ENCODE peak calls at places on chromosomes 2 and 18, in four cellular contexts. One of them, this sample, is unnamed.

GRCh38 chr2:15656090-15656489 is 64.4 kb downstream of the DDX1 start:
- DNase-seq in ovary: no peak
- DNase-seq in left ventricle myocardium superior: no peak
- DNase-seq in stimulated activated CD4-positive, alpha-beta T cell treated with anti-CD3 and anti-CD28 coated beads, Interleukin-15, amount 100 ng/mL, for 1 hour: no peak
- DNase-seq in this sample: no peak

GRCh38 chr2:68857855-68858456 is 13.2 kb downstream of the BMP10 start:
- DNase-seq in ovary: no peak
- DNase-seq in left ventricle myocardium superior: no peak
- DNase-seq in stimulated activated CD4-positive, alpha-beta T cell treated with anti-CD3 and anti-CD28 coated beads, Interleukin-15, amount 100 ng/mL, for 1 hour: no peak
- DNase-seq in this sample: no peak

GRCh38 chr2:120343433-120344105 is 2.4 kb upstream of the INHBB start:
- DNase-seq in ovary: peak; percentile 84
- DNase-seq in left ventricle myocardium superior: peak; percentile 90
- DNase-seq in stimulated activated CD4-positive, alpha-beta T cell treated with anti-CD3 and anti-CD28 coated beads, Interleukin-15, amount 100 ng/mL, for 1 hour: peak; percentile 16
- DNase-seq in this sample: peak; percentile 78

GRCh38 chr2:84705858-84706257 is 175.0 kb downstream of the TRABD2A start:
- DNase-seq in ovary: no peak
- DNase-seq in left ventricle myocardium superior: no peak
- DNase-seq in stimulated activated CD4-positive, alpha-beta T cell treated with anti-CD3 and anti-CD28 coated beads, Interleukin-15, amount 100 ng/mL, for 1 hour: no peak
- DNase-seq in this sample: no peak

GRCh38 chr2:99910903-99911302 is 231.5 kb downstream of the AFF3 start:
- DNase-seq in ovary: no peak
- DNase-seq in left ventricle myocardium superior: no peak
- DNase-seq in stimulated activated CD4-positive, alpha-beta T cell treated with anti-CD3 and anti-CD28 coated beads, Interleukin-15, amount 100 ng/mL, for 1 hour: no peak
- DNase-seq in this sample: no peak

GRCh38 chr2:184524551-184525382 is 73.6 kb upstream of the ZNF804A start:
- DNase-seq in ovary: no peak
- DNase-seq in left ventricle myocardium superior: no peak
- DNase-seq in stimulated activated CD4-positive, alpha-beta T cell treated with anti-CD3 and anti-CD28 coated beads, Interleukin-15, amount 100 ng/mL, for 1 hour: no peak
- DNase-seq in this sample: no peak

GRCh38 chr18:48840491-48840877 is 110.3 kb downstream of the SMAD7 start:
- DNase-seq in ovary: peak; percentile 10
- DNase-seq in left ventricle myocardium superior: peak; percentile 4
- DNase-seq in stimulated activated CD4-positive, alpha-beta T cell treated with anti-CD3 and anti-CD28 coated beads, Interleukin-15, amount 100 ng/mL, for 1 hour: no peak
- DNase-seq in this sample: no peak

GRCh38 chr2:15547100-15547499 is 14.0 kb downstream of the NBAS start:
- DNase-seq in ovary: no peak
- DNase-seq in left ventricle myocardium superior: no peak
- DNase-seq in stimulated activated CD4-positive, alpha-beta T cell treated with anti-CD3 and anti-CD28 coated beads, Interleukin-15, amount 100 ng/mL, for 1 hour: no peak
- DNase-seq in this sample: no peak

GRCh38 chr2:238872628-238873400 is 24.9 kb downstream of the TWIST2 start:
- DNase-seq in ovary: no peak
- DNase-seq in left ventricle myocardium superior: no peak
- DNase-seq in stimulated activated CD4-positive, alpha-beta T cell treated with anti-CD3 and anti-CD28 coated beads, Interleukin-15, amount 100 ng/mL, for 1 hour: no peak
- DNase-seq in this sample: peak; percentile 24

GRCh38 chr2:201779996-201780673 is 598 bp downstream of the ALS2 start:
- DNase-seq in ovary: no peak
- DNase-seq in left ventricle myocardium superior: no peak
- DNase-seq in stimulated activated CD4-positive, alpha-beta T cell treated with anti-CD3 and anti-CD28 coated beads, Interleukin-15, amount 100 ng/mL, for 1 hour: no peak
- DNase-seq in this sample: no peak

GRCh38 chr2:185787530-185788145 is 49.0 kb downstream of the FSIP2 start:
- DNase-seq in ovary: no peak
- DNase-seq in left ventricle myocardium superior: no peak
- DNase-seq in stimulated activated CD4-positive, alpha-beta T cell treated with anti-CD3 and anti-CD28 coated beads, Interleukin-15, amount 100 ng/mL, for 1 hour: no peak
- DNase-seq in this sample: no peak

GRCh38 chr2:142010871-142011270 is 119.9 kb downstream of the LRP1B start:
- DNase-seq in ovary: no peak
- DNase-seq in left ventricle myocardium superior: no peak
- DNase-seq in stimulated activated CD4-positive, alpha-beta T cell treated with anti-CD3 and anti-CD28 coated beads, Interleukin-15, amount 100 ng/mL, for 1 hour: no peak
- DNase-seq in this sample: no peak

GRCh38 chr2:9288681-9289338 is 82.2 kb downstream of the ASAP2 start:
- DNase-seq in ovary: no peak
- DNase-seq in left ventricle myocardium superior: no peak
- DNase-seq in stimulated activated CD4-positive, alpha-beta T cell treated with anti-CD3 and anti-CD28 coated beads, Interleukin-15, amount 100 ng/mL, for 1 hour: no peak
- DNase-seq in this sample: no peak

GRCh38 chr18:55447672-55448018 is 140.3 kb downstream of the TCF4 start:
- DNase-seq in ovary: no peak
- DNase-seq in left ventricle myocardium superior: no peak
- DNase-seq in stimulated activated CD4-positive, alpha-beta T cell treated with anti-CD3 and anti-CD28 coated beads, Interleukin-15, amount 100 ng/mL, for 1 hour: no peak
- DNase-seq in this sample: no peak

GRCh38 chr2:126698991-126699390 is 43.0 kb downstream of the GYPC start:
- DNase-seq in ovary: no peak
- DNase-seq in left ventricle myocardium superior: no peak
- DNase-seq in stimulated activated CD4-positive, alpha-beta T cell treated with anti-CD3 and anti-CD28 coated beads, Interleukin-15, amount 100 ng/mL, for 1 hour: no peak
- DNase-seq in this sample: no peak

GRCh38 chr2:224807153-224807964 is 91.2 kb upstream of the CCDC195 start:
- DNase-seq in ovary: no peak
- DNase-seq in left ventricle myocardium superior: no peak
- DNase-seq in stimulated activated CD4-positive, alpha-beta T cell treated with anti-CD3 and anti-CD28 coated beads, Interleukin-15, amount 100 ng/mL, for 1 hour: no peak
- DNase-seq in this sample: no peak

GRCh38 chr2:235860846-235861245 is 307.3 kb downstream of the GBX2 start:
- DNase-seq in ovary: no peak
- DNase-seq in left ventricle myocardium superior: no peak
- DNase-seq in stimulated activated CD4-positive, alpha-beta T cell treated with anti-CD3 and anti-CD28 coated beads, Interleukin-15, amount 100 ng/mL, for 1 hour: no peak
- DNase-seq in this sample: no peak

GRCh38 chr2:236219411-236219810 is 44.8 kb downstream of the ASB18 start:
- DNase-seq in ovary: no peak
- DNase-seq in left ventricle myocardium superior: no peak
- DNase-seq in stimulated activated CD4-positive, alpha-beta T cell treated with anti-CD3 and anti-CD28 coated beads, Interleukin-15, amount 100 ng/mL, for 1 hour: no peak
- DNase-seq in this sample: no peak

GRCh38 chr2:227447606-227448005 is 24.4 kb upstream of the AGFG1 start:
- DNase-seq in ovary: no peak
- DNase-seq in left ventricle myocardium superior: no peak
- DNase-seq in stimulated activated CD4-positive, alpha-beta T cell treated with anti-CD3 and anti-CD28 coated beads, Interleukin-15, amount 100 ng/mL, for 1 hour: no peak
- DNase-seq in this sample: no peak

GRCh38 chr2:26846881-26847662 is 860 bp upstream of the DPYSL5 start:
- DNase-seq in ovary: no peak
- DNase-seq in left ventricle myocardium superior: no peak
- DNase-seq in stimulated activated CD4-positive, alpha-beta T cell treated with anti-CD3 and anti-CD28 coated beads, Interleukin-15, amount 100 ng/mL, for 1 hour: no peak
- DNase-seq in this sample: no peak

GRCh38 chr2:163681765-163682164 is 54.0 kb downstream of the FIGN start:
- DNase-seq in ovary: no peak
- DNase-seq in left ventricle myocardium superior: no peak
- DNase-seq in stimulated activated CD4-positive, alpha-beta T cell treated with anti-CD3 and anti-CD28 coated beads, Interleukin-15, amount 100 ng/mL, for 1 hour: no peak
- DNase-seq in this sample: no peak

GRCh38 chr2:45912109-45912508 is 260.6 kb downstream of the PRKCE start:
- DNase-seq in ovary: no peak
- DNase-seq in left ventricle myocardium superior: no peak
- DNase-seq in stimulated activated CD4-positive, alpha-beta T cell treated with anti-CD3 and anti-CD28 coated beads, Interleukin-15, amount 100 ng/mL, for 1 hour: no peak
- DNase-seq in this sample: no peak

GRCh38 chr2:140526575-140526974 is 1604.2 kb downstream of the LRP1B start:
- DNase-seq in ovary: no peak
- DNase-seq in left ventricle myocardium superior: no peak
- DNase-seq in stimulated activated CD4-positive, alpha-beta T cell treated with anti-CD3 and anti-CD28 coated beads, Interleukin-15, amount 100 ng/mL, for 1 hour: no peak
- DNase-seq in this sample: no peak

GRCh38 chr2:216221806-216222205 is 112.7 kb downstream of the XRCC5 start:
- DNase-seq in ovary: no peak
- DNase-seq in left ventricle myocardium superior: no peak
- DNase-seq in stimulated activated CD4-positive, alpha-beta T cell treated with anti-CD3 and anti-CD28 coated beads, Interleukin-15, amount 100 ng/mL, for 1 hour: no peak
- DNase-seq in this sample: no peak

GRCh38 chr2:29262681-29263260 is 147.6 kb downstream of the CLIP4 start:
- DNase-seq in ovary: no peak
- DNase-seq in left ventricle myocardium superior: no peak
- DNase-seq in stimulated activated CD4-positive, alpha-beta T cell treated with anti-CD3 and anti-CD28 coated beads, Interleukin-15, amount 100 ng/mL, for 1 hour: no peak
- DNase-seq in this sample: peak; percentile 17

GRCh38 chr2:9205481-9205880 is 1.1 kb upstream of the ASAP2 start:
- DNase-seq in ovary: no peak
- DNase-seq in left ventricle myocardium superior: no peak
- DNase-seq in stimulated activated CD4-positive, alpha-beta T cell treated with anti-CD3 and anti-CD28 coated beads, Interleukin-15, amount 100 ng/mL, for 1 hour: no peak
- DNase-seq in this sample: no peak

GRCh38 chr18:76953186-76953982 is 131.0 kb downstream of the ZNF236 start:
- DNase-seq in ovary: peak; percentile 90
- DNase-seq in left ventricle myocardium superior: peak; percentile 85
- DNase-seq in stimulated activated CD4-positive, alpha-beta T cell treated with anti-CD3 and anti-CD28 coated beads, Interleukin-15, amount 100 ng/mL, for 1 hour: no peak
- DNase-seq in this sample: no peak